ENCODE peak calls at places on chromosomes 13 and 19, in five cellular contexts. C is K562, L is GM12878, X is HepG2, W is H1. T is an unnamed sample.
A peak's percentile ranks its signal among the peaks of the same experiment; 100 is the strongest.

GRCh38 chr19:49499030-49499670 is 2.9 kb downstream of the RPS11 start:
- DNase-seq in C (peak; percentile 35), L (no peak), X (no peak), W (no peak), T (no peak)

GRCh38 chr19:2625434-2625833 is 77.1 kb downstream of the GNG7 start:
- DNase-seq in C (no peak), L (no peak), X (no peak), W (no peak), T (no peak)

GRCh38 chr19:48330012-48330681 is 4.8 kb downstream of the EMP3 start:
- DNase-seq in C (peak; percentile 10), L (peak; percentile 65), X (no peak), W (no peak), T (no peak)

GRCh38 chr13:113904411-113904810 is 40.5 kb upstream of the GAS6 start:
- DNase-seq in C (no peak), L (no peak), X (peak; percentile 25), W (no peak), T (peak; percentile 33)

GRCh38 chr19:3054972-3055740 is 7.1 kb downstream of the TLE5 start:
- DNase-seq in C (peak; percentile 19), L (no peak), X (no peak), W (no peak), T (peak; percentile 56)

GRCh38 chr19:21677696-21678418 is 89.5 kb downstream of the ZNF100 start:
- DNase-seq in C (no peak), L (no peak), X (no peak), W (no peak), T (no peak)

GRCh38 chr19:52270266-52270885 is 989 bp downstream of the ZNF766 start:
- DNase-seq in C (peak; percentile 26), L (no peak), X (no peak), W (no peak), T (peak; percentile 41)

GRCh38 chr13:52156724-52157251 is 2.6 kb downstream of the NEK3 start:
- DNase-seq in C (no peak), L (no peak), X (no peak), W (no peak), T (no peak)

GRCh38 chr19:35901055-35901644 is 810 bp upstream of the NFKBID start:
- DNase-seq in C (no peak), L (no peak), X (no peak), W (no peak), T (no peak)

GRCh38 chr13:30257433-30258099 is 49.8 kb downstream of the KATNAL1 start:
- DNase-seq in C (no peak), L (no peak), X (no peak), W (no peak), T (no peak)

GRCh38 chr13:44399045-44399444 is 25.4 kb downstream of the SERP2 start:
- DNase-seq in C (no peak), L (no peak), X (no peak), W (no peak), T (no peak)

GRCh38 chr13:85441975-85442374 is 357.2 kb downstream of the SLITRK6 start:
- DNase-seq in C (no peak), L (no peak), X (no peak), W (no peak), T (no peak)

GRCh38 chr19:18489627-18490184 is 32.2 kb downstream of the ELL start:
- DNase-seq in C (no peak), L (no peak), X (no peak), W (no peak), T (no peak)

GRCh38 chr19:7327802-7328201 is 20.9 kb upstream of the ARHGEF18 start:
- DNase-seq in C (no peak), L (no peak), X (no peak), W (no peak), T (no peak)

GRCh38 chr13:102440259-102440936 is 38.5 kb upstream of the FGF14 start:
- DNase-seq in C (no peak), L (peak; percentile 52), X (no peak), W (no peak), T (no peak)

GRCh38 chr19:35846038-35846668 is 6.2 kb downstream of the NPHS1 start:
- DNase-seq in C (no peak), L (no peak), X (no peak), W (no peak), T (peak; percentile 88)

DNA sequence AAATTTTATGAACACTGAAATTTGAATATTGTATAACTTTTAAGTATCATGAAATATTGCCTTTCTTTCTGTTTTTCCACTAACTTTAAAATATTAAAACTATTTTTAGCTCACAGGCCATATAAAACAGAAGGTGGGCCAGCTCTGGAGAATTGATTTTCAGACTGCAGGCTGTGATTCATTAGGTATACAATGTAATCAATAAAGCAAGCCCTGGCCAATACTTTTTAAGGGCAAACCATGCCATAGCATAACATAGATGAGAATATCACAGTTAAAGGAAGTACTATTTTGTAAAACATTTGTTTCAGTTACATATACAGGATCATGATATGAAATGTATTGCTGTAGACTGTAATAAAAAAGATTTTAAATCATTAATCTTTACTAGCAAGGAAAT is 197.6 kb downstream of the MAB21L1 start:
- DNase-seq in C (no peak), L (no peak), X (no peak), W (no peak), T (no peak)
- H3K4me2 ChIP-seq in C (no peak overlapping the region), L (no peak overlapping the region), X (no peak overlapping the region), W (no peak overlapping the region), T (no peak overlapping the region)

DNA sequence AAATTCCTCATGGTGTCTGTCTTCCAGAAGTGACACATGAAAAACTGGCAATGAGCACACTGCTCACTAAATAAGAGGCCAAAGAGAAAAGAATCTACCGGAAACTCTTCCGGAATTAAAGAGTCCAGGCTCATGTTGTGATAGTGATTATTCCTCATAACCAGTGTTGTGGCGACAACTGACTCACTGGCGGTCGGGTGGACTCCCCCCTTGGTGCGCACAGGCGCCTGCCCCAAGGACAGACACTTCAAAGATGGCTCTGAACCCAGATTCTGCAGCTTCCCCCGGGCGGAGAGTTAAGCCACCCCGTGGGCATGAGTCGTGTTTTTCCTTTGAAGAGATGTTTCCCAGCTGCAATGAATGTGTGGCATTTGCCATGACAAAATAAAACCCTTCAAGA is 10.3 kb downstream of the IL17D start:
- DNase-seq in C (no peak), L (no peak), X (no peak), W (no peak), T (no peak)
- TF ChIP-seq CEBPB in C (no peak), L (no peak), X (no peak), W (no peak), T (no peak)

GRCh38 chr19:1407662-1408299 is 395 bp downstream of the DAZAP1 start:
- DNase-seq in C (peak; percentile 86), L (no peak), X (no peak), W (no peak), T (no peak)

GRCh38 chr19:1410136-1410786 is 2.9 kb downstream of the DAZAP1 start:
- DNase-seq in C (no peak), L (no peak), X (no peak), W (no peak), T (no peak)

GRCh38 chr19:1406818-1407661 is at the start of gene DAZAP1:
- DNase-seq in C (peak; percentile 89), L (peak; percentile 87), X (peak; percentile 93), W (peak; percentile 91), T (peak; percentile 71)

GRCh38 chr19:1409204-1410005 is 2.0 kb downstream of the DAZAP1 start:
- DNase-seq in C (no peak), L (no peak), X (no peak), W (no peak), T (no peak)

DNA sequence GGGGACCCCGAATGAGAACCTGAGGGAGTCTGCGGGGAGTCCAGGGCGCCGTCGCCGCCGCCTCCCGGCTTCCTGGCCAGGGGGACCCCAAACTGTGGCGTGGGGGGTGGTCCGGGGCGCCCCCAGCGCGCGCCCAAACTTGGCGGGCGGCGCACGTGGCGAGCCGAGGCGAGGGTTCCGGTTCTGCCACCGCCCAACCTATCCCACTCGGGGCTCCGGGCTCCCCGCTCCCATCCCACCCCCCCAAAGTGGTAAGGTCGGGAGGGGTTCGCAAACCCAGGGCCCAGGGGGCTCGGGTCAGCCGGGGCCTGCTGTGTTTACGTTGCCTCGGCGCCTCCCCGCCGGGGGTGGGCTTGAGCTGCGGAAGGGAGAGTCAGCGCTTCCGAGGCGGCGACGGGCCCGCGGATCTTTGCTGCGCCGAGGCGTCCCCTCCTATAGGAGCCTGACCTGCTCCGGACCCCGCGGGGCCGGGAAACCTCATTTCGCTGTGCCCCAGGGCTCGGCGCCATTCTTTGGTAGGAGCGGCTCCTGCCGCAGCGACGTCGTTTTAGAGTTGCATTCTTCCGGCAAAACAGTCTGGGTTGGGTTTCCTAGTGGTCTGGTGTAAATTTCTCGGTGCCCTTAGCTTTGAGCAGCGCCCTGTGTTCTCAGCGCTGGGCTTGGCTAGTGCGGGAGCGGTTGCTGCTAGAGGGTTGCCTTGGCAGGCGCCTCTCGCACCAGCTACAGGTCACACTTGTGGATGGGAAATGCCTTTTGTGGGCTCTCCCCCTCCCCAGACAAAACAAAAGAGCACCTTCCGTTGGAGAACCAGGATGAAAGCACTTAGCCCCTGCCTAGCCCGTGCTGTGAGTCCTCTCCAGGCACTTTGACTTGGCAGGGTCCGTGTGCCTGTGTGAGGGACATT is 1.2 kb downstream of the DAZAP1 start:
- DNase-seq in C (peak; percentile 66), L (no peak), X (no peak), W (no peak), T (no peak)
- TF ChIP-seq CHD2 in C (no peak), L (no peak), X (no peak), W (no peak), T (no peak)

GRCh38 chr13:95209109-95209508 is 92.1 kb downstream of the ABCC4 start:
- DNase-seq in C (peak; percentile 29), L (no peak), X (no peak), W (no peak), T (no peak)
- H3K4me2 ChIP-seq in C (peak overlapping the region; percentile 46), L (no peak overlapping the region), X (no peak overlapping the region), W (no peak overlapping the region), T (no peak overlapping the region)

GRCh38 chr19:32200312-32201038 is 144.9 kb upstream of the ZNF507 start:
- DNase-seq in C (no peak), L (no peak), X (no peak), W (no peak), T (no peak)

GRCh38 chr19:32203161-32203560 is 142.2 kb upstream of the ZNF507 start:
- DNase-seq in C (no peak), L (no peak), X (no peak), W (no peak), T (no peak)

GRCh38 chr19:32202244-32202643 is 143.2 kb upstream of the ZNF507 start:
- DNase-seq in C (no peak), L (no peak), X (no peak), W (no peak), T (no peak)

GRCh38 chr19:32201211-32201610 is 144.2 kb upstream of the ZNF507 start:
- DNase-seq in C (no peak), L (no peak), X (no peak), W (no peak), T (no peak)

GRCh38 chr19:32201661-32202060 is 143.7 kb upstream of the ZNF507 start:
- DNase-seq in C (no peak), L (no peak), X (no peak), W (no peak), T (no peak)
- TF ChIP-seq CEBPB in C (no peak), L (no peak), X (no peak), W (no peak), T (no peak)

T was measured in A549.